ENCODE peak calls at places on chromosome 7, in ten cellular contexts. D is IMR-90; T is fibroblast of lung; J is fibroblast of the aortic adventitia; E is psoas muscle; K is fibroblast of mammary gland; X is H1; H is tibial artery; G is CD4-positive, alpha-beta T cell; P is kidney epithelial cell. S is an unnamed sample.

GRCh38 chr7:159025161-159025779 is 119.4 kb downstream of the VIPR2 start:
- DNase-seq in D (no peak), K (no peak), P (no peak), G (no peak), T (peak), H (peak), E (no peak), X (no peak), J (no peak), S (no peak)

GRCh38 chr7:15000157-15000556 is 97.6 kb upstream of the DGKB start:
- DNase-seq in J (no peak), G (no peak), D (no peak), E (no peak), T (no peak), X (no peak), P (no peak), K (no peak), H (no peak), S (no peak)

GRCh38 chr7:130890176-130891020 is 156.4 kb upstream of the KLF14 start:
- DNase-seq in J (peak), E (peak), D (no peak), H (no peak), K (peak), T (peak), X (no peak), G (no peak), P (no peak), S (no peak)

GRCh38 chr7:114081606-114082425 is 163.0 kb upstream of the PPP1R3A start:
- DNase-seq in G (no peak), H (no peak), J (peak), E (no peak), K (peak), D (peak), P (no peak), X (no peak), T (peak), S (no peak)

GRCh38 chr7:107276220-107276827 is 107.5 kb downstream of the HBP1 start:
- DNase-seq in H (no peak), T (no peak), G (no peak), X (no peak), K (no peak), J (no peak), D (no peak), P (no peak), E (no peak), S (no peak)

GRCh38 chr7:128833148-128833938 is 3.1 kb downstream of the FLNC start:
- DNase-seq in G (no peak), P (no peak), D (peak), X (peak), E (peak), K (peak), T (peak), H (peak), J (peak), S (no peak)

GRCh38 chr7:101941481-101942383 is 124.3 kb downstream of the CUX1 start:
- DNase-seq in P (peak), T (peak), D (peak), G (no peak), X (no peak), K (peak), E (no peak), H (no peak), J (peak), S (no peak)

GRCh38 chr7:47720141-47720906 is 138.4 kb upstream of the TNS3 start:
- DNase-seq in T (peak), X (no peak), G (no peak), D (peak), P (no peak), H (no peak), E (peak), J (peak), K (peak), S (peak)

GRCh38 chr7:155456772-155457543 is 971 bp upstream of the EN2 start:
- DNase-seq in G (no peak), X (peak), D (peak), K (peak), E (peak), T (peak), H (peak), P (no peak), J (peak), S (no peak)

GRCh38 chr7:11298220-11298619 is 324.5 kb downstream of the PHF14 start:
- DNase-seq in E (no peak), J (no peak), T (no peak), H (no peak), G (no peak), K (no peak), D (no peak), P (no peak), X (no peak), S (no peak)

GRCh38 chr7:28919510-28919909 is 38.6 kb downstream of the TRIL start:
- DNase-seq in T (peak), H (no peak), D (peak), J (no peak), P (no peak), X (no peak), G (no peak), E (no peak), K (no peak), S (no peak)

GRCh38 chr7:101108330-101108857 is 18.5 kb upstream of the SERPINE1 start:
- DNase-seq in P (no peak), D (no peak), T (peak), J (peak), E (peak), K (peak), X (no peak), G (no peak), H (peak), S (no peak)

GRCh38 chr7:74101061-74101681 is 17.6 kb downstream of the LIMK1 start:
- DNase-seq in G (no peak), T (peak), P (no peak), J (peak), H (no peak), E (peak), K (peak), D (no peak), X (no peak), S (no peak)

GRCh38 chr7:131537581-131537980 is 18.8 kb downstream of the PODXL start:
- DNase-seq in T (no peak), X (no peak), K (peak), D (no peak), G (no peak), J (peak), P (no peak), H (no peak), E (no peak), S (no peak)

GRCh38 chr7:140977351-140978140 is 37.2 kb downstream of the MRPS33 start:
- DNase-seq in P (no peak), J (no peak), G (no peak), K (no peak), X (no peak), D (no peak), E (no peak), H (no peak), T (no peak), S (no peak)

GRCh38 chr7:45088821-45089313 is at the start of gene NACAD:
- DNase-seq in K (no peak), T (no peak), D (peak), E (peak), P (no peak), J (peak), X (peak), H (peak), G (no peak), S (peak)

GRCh38 chr7:96823274-96823673 is 113.6 kb upstream of the SEM1 start:
- DNase-seq in X (no peak), G (no peak), D (peak), H (no peak), K (peak), P (no peak), J (peak), T (peak), E (no peak), S (no peak)

GRCh38 chr7:6486438-6487183 is 38.9 kb upstream of the DAGLB start:
- DNase-seq in K (no peak), X (no peak), G (no peak), P (no peak), T (no peak), J (no peak), H (no peak), D (no peak), E (no peak), S (no peak)

GRCh38 chr7:33916357-33917081 is 11.2 kb downstream of the BMPER start:
- DNase-seq in T (no peak), K (peak), D (peak), E (no peak), J (no peak), G (no peak), X (no peak), H (no peak), P (no peak), S (no peak)

GRCh38 chr7:132996581-132997242 is 85.2 kb downstream of the CHCHD3 start:
- DNase-seq in G (no peak), J (no peak), D (peak), X (no peak), K (no peak), T (no peak), E (no peak), H (no peak), P (peak), S (no peak)

GRCh38 chr7:133978502-133979295 is 148.4 kb upstream of the LRGUK start:
- DNase-seq in T (no peak), D (no peak), P (no peak), G (no peak), X (no peak), J (no peak), E (no peak), H (no peak), K (no peak), S (no peak)

GRCh38 chr7:98329100-98329871 is 47.8 kb downstream of the BRI3 start:
- DNase-seq in G (no peak), T (peak), J (peak), X (no peak), E (no peak), K (no peak), D (peak), P (no peak), H (no peak), S (no peak)

GRCh38 chr7:101527844-101528667 is 101.0 kb downstream of the MYL10 start:
- DNase-seq in K (no peak), E (no peak), D (peak), T (peak), X (no peak), H (no peak), P (no peak), J (peak), G (no peak), S (no peak)

GRCh38 chr7:73701357-73701995 is 18.0 kb downstream of the STX1A start:
- DNase-seq in E (no peak), H (no peak), T (peak), G (no peak), P (no peak), K (peak), X (peak), J (peak), D (peak), S (no peak)

GRCh38 chr7:75596727-75597614 is 104.9 kb downstream of the SPDYE5 start:
- DNase-seq in K (peak), E (no peak), D (peak), P (peak), J (no peak), H (no peak), G (no peak), X (no peak), T (no peak), S (no peak)

GRCh38 chr7:11742496-11742895 is 89.5 kb downstream of the THSD7A start:
- DNase-seq in G (no peak), T (peak), P (no peak), K (peak), E (no peak), J (no peak), X (no peak), D (no peak), H (no peak), S (no peak)

GRCh38 chr7:130987092-130987491 is 253.1 kb upstream of the KLF14 start:
- DNase-seq in E (no peak), G (no peak), X (no peak), J (no peak), D (no peak), H (no peak), T (no peak), K (no peak), P (no peak), S (no peak)

DNA sequence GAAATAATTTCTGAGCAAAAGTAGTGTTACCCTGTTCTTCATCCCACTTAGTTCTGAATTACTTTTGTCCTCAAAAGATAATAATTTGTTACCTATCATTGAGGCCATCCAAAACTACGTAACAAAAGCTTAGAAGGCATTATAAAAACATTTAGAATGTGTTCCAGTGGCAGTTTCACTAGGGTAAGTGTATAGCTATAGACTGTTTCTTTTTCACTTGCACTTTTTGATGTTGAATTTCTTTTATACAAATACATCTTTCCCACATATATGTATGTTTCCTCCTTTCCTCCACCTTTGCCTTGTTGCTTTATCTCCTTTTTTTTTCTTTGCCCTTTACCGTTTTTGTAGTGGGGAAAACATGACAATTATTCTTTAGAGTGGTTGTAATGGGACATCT is 33.5 kb downstream of the CAPZA2 start:
- DNase-seq in J (no peak), K (no peak), E (no peak), P (no peak), G (no peak), D (no peak), T (no peak), H (no peak), X (no peak), S (no peak)
- TF ChIP-seq CTCF in J (no peak), K (no peak), E (no peak), P (no peak), G (no peak), D (no peak), T (no peak), H (no peak), X (no peak), S (no peak)

DNA sequence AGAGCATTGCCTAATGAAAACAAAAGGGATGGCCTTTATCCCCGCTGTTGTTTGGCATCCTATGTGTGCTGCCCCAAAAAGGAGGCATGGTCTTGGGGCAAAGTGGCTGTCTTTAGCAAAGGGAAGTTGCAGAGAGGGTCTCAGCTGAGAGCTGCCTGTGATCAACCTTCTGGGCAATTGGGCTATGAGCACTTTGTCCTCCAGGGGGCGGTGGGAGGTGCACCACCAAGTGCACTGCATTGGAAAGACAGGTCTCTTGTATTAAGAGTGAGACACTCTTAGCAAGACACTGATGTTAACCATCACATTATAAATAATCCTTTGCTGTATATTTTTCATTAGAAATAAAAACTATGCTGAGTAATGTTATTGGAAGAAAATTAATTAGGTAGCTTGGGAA is 314.8 kb downstream of the POM121L12 start:
- DNase-seq in J (no peak), D (no peak), H (no peak), K (no peak), X (peak), P (no peak), T (no peak), G (no peak), E (no peak), S (peak)
- TF ChIP-seq CTCF in J (no peak), D (no peak), H (no peak), K (no peak), X (peak), P (peak), T (no peak), G (no peak), E (no peak), S (peak)

DNA sequence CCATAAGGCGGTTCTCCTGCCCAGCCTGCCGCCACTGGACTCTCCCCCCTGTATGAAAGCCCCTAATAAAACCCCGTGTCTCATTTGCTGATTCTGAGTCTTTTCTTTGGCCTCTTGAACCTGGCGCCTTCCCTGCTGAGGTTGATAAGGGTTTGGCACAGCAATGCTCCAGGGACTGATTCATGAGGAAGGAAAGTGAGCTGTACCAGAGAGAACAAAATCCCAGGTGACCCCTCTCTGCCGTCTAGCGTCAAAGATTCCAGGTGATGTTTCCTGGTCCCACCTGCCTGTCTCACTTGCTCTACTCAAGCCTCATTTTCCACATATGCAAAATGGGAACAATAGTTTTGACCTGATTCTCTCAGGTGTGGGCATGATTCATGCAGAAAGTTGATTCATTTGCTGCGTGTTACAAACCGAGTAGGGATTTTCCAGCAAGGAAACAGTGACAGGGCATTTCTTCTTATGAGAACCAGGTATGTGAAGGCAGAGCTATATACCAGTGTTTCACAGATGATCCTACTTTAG is 730.6 kb upstream of the IGFBP3 start:
- DNase-seq in K (no peak), T (no peak), J (no peak), E (no peak), D (no peak), G (no peak), X (no peak), H (no peak), P (peak), S (no peak)
- TF ChIP-seq CTCF in K (no peak), T (no peak), J (no peak), E (no peak), D (no peak), G (no peak), X (no peak), H (no peak), P (no peak), S (no peak)

GRCh38 chr7:20440472-20441105 is 109.9 kb downstream of the ITGB8 start:
- DNase-seq in J (peak), D (peak), T (peak), K (peak), P (no peak), X (peak), H (no peak), G (no peak), E (no peak), S (no peak)
- TF ChIP-seq CTCF in J (peak), D (peak), T (peak), K (peak), P (peak), X (peak), H (peak), G (no peak), E (no peak), S (no peak)

GRCh38 chr7:37558320-37558719 is 109.7 kb upstream of the ELMO1 start:
- DNase-seq in E (no peak), P (no peak), T (no peak), H (no peak), J (no peak), K (no peak), X (no peak), D (no peak), G (no peak), S (no peak)
- TF ChIP-seq CTCF in E (no peak), P (no peak), T (no peak), H (no peak), J (no peak), K (no peak), X (no peak), D (no peak), G (no peak), S (no peak)

S was measured in mesothelial cell of epicardium.